ENCODE peak calls at places on chromosome 15, in eight cellular contexts. W, S, A, G, F, O, B and J are unnamed samples.

GRCh38 chr15:31263751-31264533 is 62.7 kb upstream of the KLF13 start:
- DNase-seq in W (peak; percentile 47), S (no peak), A (no peak), G (peak; percentile 88), F (peak; percentile 79), O (peak; percentile 89), B (no peak), J (peak; percentile 48)

GRCh38 chr15:80308002-80308401 is 56.0 kb upstream of the CTXND1 start:
- DNase-seq in W (no peak), S (no peak), A (no peak), G (no peak), F (no peak), O (no peak), B (no peak), J (no peak)

GRCh38 chr15:57134877-57135276 is 216.4 kb downstream of the TCF12 start:
- DNase-seq in W (no peak), S (peak; percentile 75), A (no peak), G (no peak), F (no peak), O (no peak), B (no peak), J (no peak)

GRCh38 chr15:58952751-58953150 is 19.3 kb upstream of the SLTM start:
- DNase-seq in W (no peak), S (peak; percentile 44), A (no peak), G (no peak), F (no peak), O (no peak), B (no peak), J (no peak)

GRCh38 chr15:59274126-59274970 is 67.7 kb downstream of the LDHAL6B start:
- DNase-seq in W (no peak), S (peak; percentile 51), A (no peak), G (no peak), F (no peak), O (no peak), B (no peak), J (no peak)

GRCh38 chr15:98865397-98866339 is 141.9 kb downstream of the PGPEP1L start:
- DNase-seq in W (peak; percentile 77), S (peak; percentile 81), A (no peak), G (peak; percentile 75), F (peak; percentile 58), O (peak; percentile 78), B (peak; percentile 91), J (peak; percentile 66)

GRCh38 chr15:74626752-74627692 is 11.4 kb downstream of the CLK3 start:
- DNase-seq in W (no peak), S (no peak), A (no peak), G (no peak), F (no peak), O (no peak), B (no peak), J (no peak)

GRCh38 chr15:80275946-80276345 is 23.9 kb upstream of the CTXND1 start:
- DNase-seq in W (no peak), S (peak; percentile 8), A (no peak), G (no peak), F (no peak), O (no peak), B (no peak), J (no peak)

GRCh38 chr15:40310001-40310959 is 2.5 kb upstream of the PLCB2 start:
- DNase-seq in W (peak; percentile 59), S (peak; percentile 57), A (peak; percentile 55), G (peak; percentile 77), F (peak; percentile 48), O (peak; percentile 59), B (peak; percentile 77), J (peak; percentile 20)

GRCh38 chr15:71725215-71725955 is 85.0 kb upstream of the NR2E3 start:
- DNase-seq in W (no peak), S (peak; percentile 34), A (no peak), G (no peak), F (no peak), O (no peak), B (no peak), J (no peak)

GRCh38 chr15:37981781-37982180 is 47.3 kb downstream of the TMCO5A start:
- DNase-seq in W (no peak), S (peak; percentile 59), A (no peak), G (no peak), F (no peak), O (no peak), B (no peak), J (no peak)

GRCh38 chr15:58292761-58293175 is 139.0 kb upstream of the LIPC start:
- DNase-seq in W (no peak), S (no peak), A (no peak), G (no peak), F (no peak), O (no peak), B (no peak), J (no peak)

GRCh38 chr15:67761343-67761742 is 64.0 kb upstream of the SKOR1 start:
- DNase-seq in W (no peak), S (no peak), A (no peak), G (no peak), F (no peak), O (no peak), B (no peak), J (no peak)

GRCh38 chr15:23467110-23467600 is 20.1 kb upstream of the GOLGA6L2 start:
- DNase-seq in W (no peak), S (peak; percentile 45), A (no peak), G (no peak), F (no peak), O (no peak), B (no peak), J (no peak)

GRCh38 chr15:40343512-40343911 is 2.8 kb upstream of the CCDC9B start:
- DNase-seq in W (no peak), S (peak; percentile 95), A (no peak), G (no peak), F (no peak), O (no peak), B (no peak), J (no peak)

GRCh38 chr15:38535451-38536200 is 29.0 kb downstream of the RASGRP1 start:
- DNase-seq in W (peak; percentile 68), S (peak; percentile 29), A (no peak), G (no peak), F (no peak), O (no peak), B (no peak), J (no peak)

GRCh38 chr15:29570931-29571727 is 251.1 kb downstream of the TJP1 start:
- DNase-seq in W (no peak), S (peak; percentile 9), A (peak; percentile 70), G (no peak), F (no peak), O (no peak), B (peak; percentile 77), J (no peak)

GRCh38 chr15:71559098-71559497 is 251.3 kb upstream of the NR2E3 start:
- DNase-seq in W (no peak), S (peak; percentile 41), A (no peak), G (no peak), F (no peak), O (no peak), B (no peak), J (no peak)

GRCh38 chr15:62708470-62708869 is 334.1 kb upstream of the TPM1 start:
- DNase-seq in W (no peak), S (no peak), A (no peak), G (no peak), F (no peak), O (no peak), B (no peak), J (no peak)

GRCh38 chr15:86115138-86115801 is 35.6 kb downstream of the AGBL1 start:
- DNase-seq in W (no peak), S (no peak), A (no peak), G (no peak), F (no peak), O (no peak), B (no peak), J (no peak)
- TF ChIP-seq CTCF in W (no peak), S (no peak), A (peak; percentile 44), G (no peak), F (no peak), O (no peak), B (no peak), J (no peak)

DNA sequence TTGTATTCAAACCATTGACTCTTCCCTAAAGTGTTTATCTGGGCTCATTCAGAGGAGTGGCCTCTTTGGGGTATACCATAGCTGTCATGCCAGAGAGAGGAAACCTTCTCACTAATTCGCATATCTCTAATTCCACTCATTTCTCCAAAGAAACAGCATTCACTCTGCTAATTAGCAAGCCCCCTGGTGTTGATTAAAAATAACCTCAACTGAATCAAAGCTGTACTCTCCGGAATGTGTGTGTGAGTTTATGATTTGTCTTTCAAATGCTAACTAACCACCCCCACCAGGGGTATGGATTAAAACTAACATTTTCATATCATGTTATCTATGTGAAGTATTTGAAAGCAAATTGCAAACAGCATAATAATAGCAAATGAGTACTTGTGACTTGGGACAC is 45.5 kb downstream of the PAQR5 start:
- DNase-seq in W (no peak), S (no peak), A (no peak), G (no peak), F (no peak), O (no peak), B (no peak), J (no peak)
- TF ChIP-seq CTCF in W (no peak), S (no peak), A (no peak), G (no peak), F (no peak), O (no peak), B (peak; percentile 18), J (no peak)

GRCh38 chr15:101318810-101319200 is 23.8 kb upstream of the SNRPA1 start:
- DNase-seq in W (no peak), S (no peak), A (no peak), G (peak; percentile 31), F (no peak), O (no peak), B (no peak), J (no peak)

GRCh38 chr15:101322016-101322695 is 27.1 kb upstream of the SNRPA1 start:
- DNase-seq in W (no peak), S (no peak), A (no peak), G (no peak), F (no peak), O (no peak), B (no peak), J (no peak)

GRCh38 chr15:101318147-101318809 is 23.2 kb upstream of the SNRPA1 start:
- DNase-seq in W (no peak), S (no peak), A (no peak), G (peak; percentile 51), F (no peak), O (no peak), B (no peak), J (no peak)

GRCh38 chr15:101322849-101323477 is 27.9 kb upstream of the SNRPA1 start:
- DNase-seq in W (no peak), S (no peak), A (no peak), G (no peak), F (no peak), O (no peak), B (no peak), J (no peak)

GRCh38 chr15:101320501-101321052 is 25.5 kb upstream of the SNRPA1 start:
- DNase-seq in W (no peak), S (peak; percentile 71), A (no peak), G (peak; percentile 37), F (no peak), O (peak; percentile 40), B (no peak), J (no peak)
- TF ChIP-seq CTCF in W (no peak), S (peak; percentile 34), A (peak; percentile 35), G (peak; percentile 11), F (no peak), O (no peak), B (no peak), J (no peak)

GRCh38 chr15:51229907-51230328 is 108.5 kb downstream of the CYP19A1 start:
- DNase-seq in W (no peak), S (peak; percentile 67), A (no peak), G (no peak), F (no peak), O (no peak), B (no peak), J (no peak)
- TF ChIP-seq CTCF in W (peak; percentile 71), S (peak; percentile 31), A (peak; percentile 53), G (peak; percentile 14), F (no peak), O (no peak), B (no peak), J (no peak)